ENCODE peak calls at places on chromosome 1, in seven cellular contexts. A is stimulated activated CD4-positive, alpha-beta T cell treated with anti-CD3 and anti-CD28 coated beads, Interleukin-4, amount 100 ng/mL, for 48 hours; O is progenitor cell of endocrine pancreas; K is lung; I is cardiac fibroblast; J is activated T-helper 1 cell treated with anti-CD3 and anti-CD28 coated beads, Interleukin-2, amount 50 U/mL, for 16 hours; B is ACHN. U is an unnamed sample.

GRCh38 chr1:172834609-172835008 is 175.7 kb downstream of the FASLG start:
- DNase-seq in J (no peak), I (no peak), B (no peak), A (no peak), K (no peak), O (no peak), U (no peak)

GRCh38 chr1:43322506-43322905 is 15.1 kb upstream of the MPL start:
- DNase-seq in K (no peak), B (no peak), J (no peak), I (no peak), A (no peak), O (no peak), U (no peak)

GRCh38 chr1:201127755-201128455 is 921 bp upstream of the ASCL5 start:
- DNase-seq in I (peak; percentile 9), B (no peak), K (no peak), A (no peak), O (no peak), J (no peak), U (no peak)

GRCh38 chr1:94607398-94607797 is 65.8 kb upstream of the F3 start:
- DNase-seq in B (no peak), J (no peak), I (no peak), A (no peak), K (no peak), O (no peak), U (no peak)

GRCh38 chr1:15680614-15681345 is 3.3 kb upstream of the PLEKHM2 start:
- DNase-seq in K (no peak), J (no peak), O (no peak), B (peak; percentile 61), I (peak; percentile 98), A (no peak), U (no peak)

GRCh38 chr1:119895102-119895501 is 1.2 kb downstream of the ADAM30 start:
- DNase-seq in J (no peak), O (no peak), B (no peak), K (no peak), A (no peak), I (peak; percentile 22), U (no peak)

GRCh38 chr1:237712808-237713207 is 177.9 kb downstream of the ZP4 start:
- DNase-seq in O (no peak), A (no peak), K (no peak), J (no peak), I (no peak), B (no peak), U (no peak)

GRCh38 chr1:84960371-84960770 is 36.5 kb downstream of the MCOLN2 start:
- DNase-seq in B (no peak), O (no peak), I (peak; percentile 74), A (no peak), J (no peak), K (no peak), U (no peak)

U was measured in NCI-H446.